ENCODE peak calls at places on chromosomes 12 and 14, in six cellular contexts. One of them, this sample, is unnamed.
A peak's percentile ranks its signal among the peaks of the same experiment; 100 is the strongest.

GRCh38 chr12:63706336-63706735 is 38.0 kb upstream of the DPY19L2 start:
- DNase-seq in sigmoid colon: no peak
- DNase-seq in HCT116: no peak
- DNase-seq in brain microvascular endothelial cell: no peak
- DNase-seq in neural progenitor cell: no peak
- DNase-seq in A673: no peak
- DNase-seq in this sample: no peak

GRCh38 chr14:93128785-93129459 is 13.2 kb upstream of the ITPK1 start:
- DNase-seq in sigmoid colon: no peak
- DNase-seq in HCT116: no peak
- DNase-seq in brain microvascular endothelial cell: no peak
- DNase-seq in neural progenitor cell: no peak
- DNase-seq in A673: no peak
- DNase-seq in this sample: no peak

GRCh38 chr12:20398720-20399119 is 30.4 kb downstream of the PDE3A start:
- DNase-seq in sigmoid colon: no peak
- DNase-seq in HCT116: no peak
- DNase-seq in brain microvascular endothelial cell: no peak
- DNase-seq in neural progenitor cell: no peak
- DNase-seq in A673: no peak
- DNase-seq in this sample: no peak

GRCh38 chr12:110252716-110253115 is 28.3 kb upstream of the ATP2A2 start:
- DNase-seq in sigmoid colon: no peak
- DNase-seq in HCT116: no peak
- DNase-seq in brain microvascular endothelial cell: no peak
- DNase-seq in neural progenitor cell: no peak
- DNase-seq in A673: no peak
- DNase-seq in this sample: no peak

GRCh38 chr12:131091413-131091975 is 137.8 kb downstream of the ADGRD1 start:
- DNase-seq in sigmoid colon: peak; percentile 17
- DNase-seq in HCT116: no peak
- DNase-seq in brain microvascular endothelial cell: no peak
- DNase-seq in neural progenitor cell: no peak
- DNase-seq in A673: no peak
- DNase-seq in this sample: no peak

GRCh38 chr12:89827592-89827991 is 119.0 kb upstream of the ATP2B1 start:
- DNase-seq in sigmoid colon: no peak
- DNase-seq in HCT116: no peak
- DNase-seq in brain microvascular endothelial cell: no peak
- DNase-seq in neural progenitor cell: peak; percentile 61
- DNase-seq in A673: no peak
- DNase-seq in this sample: no peak

GRCh38 chr12:132133952-132134652 is 10.0 kb downstream of the DDX51 start:
- DNase-seq in sigmoid colon: no peak
- DNase-seq in HCT116: no peak
- DNase-seq in brain microvascular endothelial cell: no peak
- DNase-seq in neural progenitor cell: peak; percentile 41
- DNase-seq in A673: no peak
- DNase-seq in this sample: no peak

GRCh38 chr14:53330441-53330840 is 177.3 kb upstream of the DDHD1 start:
- DNase-seq in sigmoid colon: no peak
- DNase-seq in HCT116: no peak
- DNase-seq in brain microvascular endothelial cell: no peak
- DNase-seq in neural progenitor cell: no peak
- DNase-seq in A673: no peak
- DNase-seq in this sample: no peak

GRCh38 chr14:24251880-24252288 is 9.5 kb upstream of the TINF2 start:
- DNase-seq in sigmoid colon: peak; percentile 10
- DNase-seq in HCT116: no peak
- DNase-seq in brain microvascular endothelial cell: peak; percentile 33
- DNase-seq in neural progenitor cell: no peak
- DNase-seq in A673: no peak
- DNase-seq in this sample: no peak

GRCh38 chr12:20549115-20549719 is 145.9 kb upstream of the SLCO1C1 start:
- DNase-seq in sigmoid colon: peak; percentile 64
- DNase-seq in HCT116: peak; percentile 34
- DNase-seq in brain microvascular endothelial cell: peak; percentile 74
- DNase-seq in neural progenitor cell: peak; percentile 21
- DNase-seq in A673: peak; percentile 55
- DNase-seq in this sample: no peak

GRCh38 chr12:17928708-17929366 is 161.2 kb downstream of the RERGL start:
- DNase-seq in sigmoid colon: no peak
- DNase-seq in HCT116: peak; percentile 75
- DNase-seq in brain microvascular endothelial cell: peak; percentile 75
- DNase-seq in neural progenitor cell: peak; percentile 2
- DNase-seq in A673: peak; percentile 84
- DNase-seq in this sample: peak; percentile 23

GRCh38 chr14:59631237-59631636 is 54.6 kb upstream of the CCDC175 start:
- DNase-seq in sigmoid colon: no peak
- DNase-seq in HCT116: no peak
- DNase-seq in brain microvascular endothelial cell: no peak
- DNase-seq in neural progenitor cell: peak; percentile 61
- DNase-seq in A673: peak; percentile 52
- DNase-seq in this sample: no peak

GRCh38 chr12:127145929-127146789 is 1120.8 kb upstream of the TMEM132C start:
- DNase-seq in sigmoid colon: peak; percentile 83
- DNase-seq in HCT116: peak; percentile 28
- DNase-seq in brain microvascular endothelial cell: peak; percentile 52
- DNase-seq in neural progenitor cell: no peak
- DNase-seq in A673: peak; percentile 56
- DNase-seq in this sample: no peak

GRCh38 chr14:32366256-32366655 is 37.2 kb downstream of the AKAP6 start:
- DNase-seq in sigmoid colon: no peak
- DNase-seq in HCT116: no peak
- DNase-seq in brain microvascular endothelial cell: peak; percentile 69
- DNase-seq in neural progenitor cell: peak; percentile 6
- DNase-seq in A673: peak; percentile 18
- DNase-seq in this sample: peak; percentile 28

GRCh38 chr12:115946867-115947695 is 330.4 kb downstream of the MED13L start:
- DNase-seq in sigmoid colon: no peak
- DNase-seq in HCT116: no peak
- DNase-seq in brain microvascular endothelial cell: no peak
- DNase-seq in neural progenitor cell: peak; percentile 27
- DNase-seq in A673: peak; percentile 23
- DNase-seq in this sample: no peak

GRCh38 chr14:99807413-99808132 is 14.4 kb downstream of the EML1 start:
- DNase-seq in sigmoid colon: no peak
- DNase-seq in HCT116: no peak
- DNase-seq in brain microvascular endothelial cell: no peak
- DNase-seq in neural progenitor cell: peak; percentile 48
- DNase-seq in A673: no peak
- DNase-seq in this sample: no peak

GRCh38 chr14:85366226-85366625 is 163.7 kb upstream of the FLRT2 start:
- DNase-seq in sigmoid colon: no peak
- DNase-seq in HCT116: no peak
- DNase-seq in brain microvascular endothelial cell: no peak
- DNase-seq in neural progenitor cell: peak; percentile 69
- DNase-seq in A673: no peak
- DNase-seq in this sample: no peak

GRCh38 chr14:81192594-81192993 is 28.2 kb downstream of the GTF2A1 start:
- DNase-seq in sigmoid colon: no peak
- DNase-seq in HCT116: no peak
- DNase-seq in brain microvascular endothelial cell: no peak
- DNase-seq in neural progenitor cell: no peak
- DNase-seq in A673: no peak
- DNase-seq in this sample: no peak

GRCh38 chr12:80356092-80356491 is 87.9 kb upstream of the PTPRQ start:
- DNase-seq in sigmoid colon: no peak
- DNase-seq in HCT116: no peak
- DNase-seq in brain microvascular endothelial cell: no peak
- DNase-seq in neural progenitor cell: no peak
- DNase-seq in A673: peak; percentile 70
- DNase-seq in this sample: no peak

GRCh38 chr12:22377731-22378496 is 43.4 kb upstream of the ST8SIA1 start:
- DNase-seq in sigmoid colon: no peak
- DNase-seq in HCT116: no peak
- DNase-seq in brain microvascular endothelial cell: peak; percentile 14
- DNase-seq in neural progenitor cell: no peak
- DNase-seq in A673: no peak
- DNase-seq in this sample: no peak

GRCh38 chr12:65510584-65511050 is 232.1 kb downstream of the MSRB3 start:
- DNase-seq in sigmoid colon: no peak
- DNase-seq in HCT116: peak; percentile 84
- DNase-seq in brain microvascular endothelial cell: no peak
- DNase-seq in neural progenitor cell: peak; percentile 89
- DNase-seq in A673: peak; percentile 72
- DNase-seq in this sample: no peak

GRCh38 chr12:57087689-57088441 is 1.0 kb upstream of the NAB2 start:
- DNase-seq in sigmoid colon: peak; percentile 98
- DNase-seq in HCT116: peak; percentile 85
- DNase-seq in brain microvascular endothelial cell: peak; percentile 93
- DNase-seq in neural progenitor cell: peak; percentile 94
- DNase-seq in A673: peak; percentile 99
- DNase-seq in this sample: peak; percentile 88

GRCh38 chr12:105455250-105455649 is 124.8 kb downstream of the C12orf75 start:
- DNase-seq in sigmoid colon: no peak
- DNase-seq in HCT116: no peak
- DNase-seq in brain microvascular endothelial cell: no peak
- DNase-seq in neural progenitor cell: no peak
- DNase-seq in A673: no peak
- DNase-seq in this sample: no peak

DNA sequence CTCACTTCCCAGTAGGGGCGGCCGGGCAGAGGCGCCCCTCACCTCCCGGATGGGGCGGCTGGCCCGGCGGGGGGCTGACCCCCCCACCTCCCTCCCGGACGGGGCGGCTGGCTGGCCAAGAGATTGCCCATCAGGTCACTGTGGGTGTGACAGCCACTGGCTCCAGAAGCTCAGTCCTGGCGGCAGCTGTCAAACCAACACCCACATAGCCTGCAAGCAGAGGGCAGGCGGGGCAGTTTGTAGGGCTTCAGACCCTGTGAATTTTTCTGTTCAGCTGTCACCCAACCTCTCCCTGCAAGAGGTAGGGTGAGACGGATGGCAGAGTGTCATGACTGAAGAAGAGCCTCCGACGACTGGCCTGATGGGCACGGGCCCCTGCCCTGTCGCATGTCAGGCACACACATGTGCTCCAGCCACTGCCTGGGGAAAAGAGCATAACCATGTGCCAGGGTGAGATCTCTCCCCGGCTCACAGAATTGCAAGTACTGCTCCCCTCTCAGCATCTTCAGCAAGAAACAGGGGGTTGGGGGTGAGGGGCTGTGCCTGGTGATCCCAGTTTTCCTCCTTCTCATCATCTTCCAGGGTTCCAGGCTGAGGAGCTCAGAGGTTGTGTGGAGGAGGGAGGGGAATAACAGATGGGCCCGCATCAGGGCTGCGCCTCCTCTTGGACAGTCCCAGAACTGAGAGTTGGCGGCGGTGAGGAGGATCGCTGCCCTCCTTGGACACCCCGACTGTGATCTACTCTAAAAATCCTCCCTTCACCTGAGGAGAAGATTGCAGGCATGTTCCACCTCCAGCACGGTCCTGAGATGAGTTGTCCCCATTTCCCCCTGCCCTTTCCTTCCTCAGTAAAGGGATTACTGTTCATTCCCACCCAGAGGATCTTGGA is 11.2 kb upstream of the PRPH start:
- DNase-seq in sigmoid colon: no peak
- DNase-seq in HCT116: no peak
- DNase-seq in brain microvascular endothelial cell: no peak
- DNase-seq in neural progenitor cell: no peak
- DNase-seq in A673: no peak
- DNase-seq in this sample: no peak
- TF ChIP-seq CTCF in sigmoid colon: no peak
- TF ChIP-seq CTCF in HCT116: peak; percentile 40
- TF ChIP-seq CTCF in brain microvascular endothelial cell: peak; percentile 29
- TF ChIP-seq CTCF in neural progenitor cell: peak; percentile 3
- TF ChIP-seq CTCF in A673: peak; percentile 40
- TF ChIP-seq CTCF in this sample: no peak

GRCh38 chr14:52268191-52269061 is 928 bp downstream of the PTGDR start:
- DNase-seq in sigmoid colon: no peak
- DNase-seq in HCT116: no peak
- DNase-seq in brain microvascular endothelial cell: no peak
- DNase-seq in neural progenitor cell: peak; percentile 66
- DNase-seq in A673: no peak
- DNase-seq in this sample: no peak
- H3K4me3 ChIP-seq in sigmoid colon: peak overlapping the region; percentile 43
- H3K4me3 ChIP-seq in HCT116: no peak overlapping the region
- H3K4me3 ChIP-seq in brain microvascular endothelial cell: peak overlapping the region; percentile 55
- H3K4me3 ChIP-seq in neural progenitor cell: peak overlapping the region; percentile 63
- H3K4me3 ChIP-seq in A673: no peak overlapping the region
- H3K4me3 ChIP-seq in this sample: peak overlapping the region; percentile 29

GRCh38 chr12:94326727-94327126 is 132.9 kb downstream of the CEP83 start:
- DNase-seq in sigmoid colon: no peak
- DNase-seq in HCT116: no peak
- DNase-seq in brain microvascular endothelial cell: peak; percentile 77
- DNase-seq in neural progenitor cell: no peak
- DNase-seq in A673: no peak
- DNase-seq in this sample: peak; percentile 60

GRCh38 chr12:94327819-94328218 is 131.8 kb downstream of the CEP83 start:
- DNase-seq in sigmoid colon: no peak
- DNase-seq in HCT116: no peak
- DNase-seq in brain microvascular endothelial cell: no peak
- DNase-seq in neural progenitor cell: no peak
- DNase-seq in A673: no peak
- DNase-seq in this sample: no peak

GRCh38 chr12:94326234-94326633 is 133.4 kb downstream of the CEP83 start:
- DNase-seq in sigmoid colon: no peak
- DNase-seq in HCT116: no peak
- DNase-seq in brain microvascular endothelial cell: no peak
- DNase-seq in neural progenitor cell: no peak
- DNase-seq in A673: no peak
- DNase-seq in this sample: no peak

DNA sequence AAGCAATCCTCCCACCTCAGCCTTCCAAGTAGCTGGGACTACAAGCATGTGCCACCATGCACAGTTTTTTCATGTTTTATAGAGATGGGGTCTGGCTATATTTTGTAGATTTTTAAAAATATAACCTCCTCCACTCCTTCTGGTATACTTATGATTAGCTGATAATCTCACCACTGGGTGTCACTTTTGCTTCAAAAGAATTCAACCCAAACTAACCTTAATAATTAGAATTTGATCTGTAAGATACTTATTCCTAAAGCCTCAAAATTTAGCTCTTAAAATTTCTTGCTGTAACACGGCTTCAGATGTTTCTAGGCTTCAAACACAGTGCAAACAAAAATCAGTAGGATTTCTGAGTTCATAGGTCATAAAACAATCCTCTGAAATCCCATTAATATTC is 130.3 kb downstream of the CEP83 start:
- DNase-seq in sigmoid colon: no peak
- DNase-seq in HCT116: no peak
- DNase-seq in brain microvascular endothelial cell: no peak
- DNase-seq in neural progenitor cell: no peak
- DNase-seq in A673: no peak
- DNase-seq in this sample: no peak
- TF ChIP-seq CTCF in sigmoid colon: no peak
- TF ChIP-seq CTCF in HCT116: peak; percentile 20
- TF ChIP-seq CTCF in brain microvascular endothelial cell: no peak
- TF ChIP-seq CTCF in neural progenitor cell: no peak
- TF ChIP-seq CTCF in A673: peak; percentile 33
- TF ChIP-seq CTCF in this sample: no peak

DNA sequence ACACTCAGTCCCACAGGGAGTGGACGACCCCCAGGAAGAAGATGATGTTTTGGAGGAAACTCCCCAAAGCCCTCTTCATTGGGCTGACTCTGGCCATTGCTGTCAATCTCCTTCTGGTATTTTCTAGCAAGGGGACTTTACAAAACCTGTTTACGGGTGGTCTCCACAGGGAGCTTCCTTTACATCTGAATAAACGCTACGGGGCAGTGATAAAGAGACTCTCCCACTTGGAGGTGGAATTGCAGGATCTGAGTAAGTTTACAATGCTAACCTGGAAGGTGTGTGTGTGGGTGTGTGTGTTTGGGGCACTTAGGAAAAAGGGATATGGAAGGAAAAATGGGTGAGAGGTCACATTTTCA is 416 bp downstream of the GALNT8 start:
- DNase-seq in sigmoid colon: no peak
- DNase-seq in HCT116: no peak
- DNase-seq in brain microvascular endothelial cell: no peak
- DNase-seq in neural progenitor cell: no peak
- DNase-seq in A673: peak; percentile 19
- DNase-seq in this sample: no peak
- H3K4me3 ChIP-seq in sigmoid colon: no peak overlapping the region
- H3K4me3 ChIP-seq in HCT116: no peak overlapping the region
- H3K4me3 ChIP-seq in brain microvascular endothelial cell: no peak overlapping the region
- H3K4me3 ChIP-seq in neural progenitor cell: no peak overlapping the region
- H3K4me3 ChIP-seq in A673: no peak overlapping the region
- H3K4me3 ChIP-seq in this sample: no peak overlapping the region